ENCODE peak calls at places on chromosomes 2 and 18, in five cellular contexts. N is naive thymus-derived CD8-positive, alpha-beta T cell; H is foreskin melanocyte; K is tibial nerve; O is OCI-M1. U is an unnamed sample.

GRCh38 chr2:45288532-45288931 is 279.3 kb upstream of the SIX2 start:
- DNase-seq in N (no peak), H (no peak), K (no peak), O (no peak), U (no peak)

GRCh38 chr2:214019229-214019972 is 391.5 kb upstream of the VWC2L start:
- DNase-seq in N (no peak), H (peak), K (peak), O (no peak), U (peak)

GRCh38 chr2:25620711-25621110 is 52.7 kb downstream of the DTNB start:
- DNase-seq in N (no peak), H (no peak), K (no peak), O (no peak), U (no peak)

GRCh38 chr2:216665240-216665639 is 30.1 kb downstream of the IGFBP5 start:
- DNase-seq in N (no peak), H (no peak), K (peak), O (no peak), U (no peak)

GRCh38 chr18:50862401-50862800 is 16.5 kb upstream of the ME2 start:
- DNase-seq in N (no peak), H (no peak), K (peak), O (peak), U (peak)

GRCh38 chr2:176814740-176815367 is 397.7 kb upstream of the HNRNPA3 start:
- DNase-seq in N (no peak), H (no peak), K (no peak), O (peak), U (no peak)

GRCh38 chr2:17536416-17536815 is 4.1 kb upstream of the VSNL1 start:
- DNase-seq in N (no peak), H (no peak), K (no peak), O (no peak), U (no peak)

GRCh38 chr2:109604597-109604996 is 9.2 kb downstream of the SEPTIN10 start:
- DNase-seq in N (no peak), H (no peak), K (no peak), O (no peak), U (no peak)

GRCh38 chr18:50091495-50092249 is 103.3 kb downstream of the MYO5B start:
- DNase-seq in N (no peak), H (no peak), K (no peak), O (no peak), U (no peak)

GRCh38 chr2:237429761-237430160 is 15.8 kb upstream of the COL6A3 start:
- DNase-seq in N (no peak), H (no peak), K (no peak), O (no peak), U (no peak)

U was measured in MV-4-11.